ENCODE peak calls at places on chromosomes 7 and 10, in five cellular contexts. One of them, this sample, is unnamed.

GRCh38 chr10:58399410-58399809 is 14.2 kb downstream of the TFAM start:
- DNase-seq in hypothalamus: no peak
- DNase-seq in iPS DF 6.9: no peak
- DNase-seq in DMS153: no peak
- DNase-seq in stimulated activated CD4-positive, alpha-beta T cell treated with anti-CD3 and anti-CD28 coated beads, Interleukin-2, amount 100 ng/mL, for 48 hours: no peak
- DNase-seq in this sample: no peak

GRCh38 chr7:13050703-13051102 is 363.3 kb downstream of the ARL4A start:
- DNase-seq in hypothalamus: no peak
- DNase-seq in iPS DF 6.9: no peak
- DNase-seq in DMS153: no peak
- DNase-seq in stimulated activated CD4-positive, alpha-beta T cell treated with anti-CD3 and anti-CD28 coated beads, Interleukin-2, amount 100 ng/mL, for 48 hours: no peak
- DNase-seq in this sample: no peak

GRCh38 chr7:32298403-32299132 is 191.6 kb downstream of the LSM5 start:
- DNase-seq in hypothalamus: no peak
- DNase-seq in iPS DF 6.9: no peak
- DNase-seq in DMS153: no peak
- DNase-seq in stimulated activated CD4-positive, alpha-beta T cell treated with anti-CD3 and anti-CD28 coated beads, Interleukin-2, amount 100 ng/mL, for 48 hours: no peak
- DNase-seq in this sample: peak

GRCh38 chr10:99996934-99997648 is 12.7 kb downstream of the DNMBP start:
- DNase-seq in hypothalamus: no peak
- DNase-seq in iPS DF 6.9: no peak
- DNase-seq in DMS153: no peak
- DNase-seq in stimulated activated CD4-positive, alpha-beta T cell treated with anti-CD3 and anti-CD28 coated beads, Interleukin-2, amount 100 ng/mL, for 48 hours: no peak
- DNase-seq in this sample: no peak

GRCh38 chr7:30285067-30285530 is 702 bp downstream of the ZNRF2 start:
- DNase-seq in hypothalamus: no peak
- DNase-seq in iPS DF 6.9: no peak
- DNase-seq in DMS153: no peak
- DNase-seq in stimulated activated CD4-positive, alpha-beta T cell treated with anti-CD3 and anti-CD28 coated beads, Interleukin-2, amount 100 ng/mL, for 48 hours: no peak
- DNase-seq in this sample: no peak

GRCh38 chr7:27080844-27081423 is 14.9 kb downstream of the HOXA1 start:
- DNase-seq in hypothalamus: no peak
- DNase-seq in iPS DF 6.9: no peak
- DNase-seq in DMS153: no peak
- DNase-seq in stimulated activated CD4-positive, alpha-beta T cell treated with anti-CD3 and anti-CD28 coated beads, Interleukin-2, amount 100 ng/mL, for 48 hours: no peak
- DNase-seq in this sample: no peak

GRCh38 chr10:70617798-70618568 is 15.4 kb upstream of the PRF1 start:
- DNase-seq in hypothalamus: no peak
- DNase-seq in iPS DF 6.9: no peak
- DNase-seq in DMS153: no peak
- DNase-seq in stimulated activated CD4-positive, alpha-beta T cell treated with anti-CD3 and anti-CD28 coated beads, Interleukin-2, amount 100 ng/mL, for 48 hours: no peak
- DNase-seq in this sample: no peak

GRCh38 chr7:34453150-34453549 is 204.9 kb upstream of the NPSR1 start:
- DNase-seq in hypothalamus: no peak
- DNase-seq in iPS DF 6.9: no peak
- DNase-seq in DMS153: no peak
- DNase-seq in stimulated activated CD4-positive, alpha-beta T cell treated with anti-CD3 and anti-CD28 coated beads, Interleukin-2, amount 100 ng/mL, for 48 hours: no peak
- DNase-seq in this sample: no peak

GRCh38 chr7:44059219-44060090 is 5.9 kb downstream of the PGAM2 start:
- DNase-seq in hypothalamus: no peak
- DNase-seq in iPS DF 6.9: no peak
- DNase-seq in DMS153: no peak
- DNase-seq in stimulated activated CD4-positive, alpha-beta T cell treated with anti-CD3 and anti-CD28 coated beads, Interleukin-2, amount 100 ng/mL, for 48 hours: no peak
- DNase-seq in this sample: no peak

GRCh38 chr10:99375444-99375843 is 46.3 kb downstream of the CNNM1 start:
- DNase-seq in hypothalamus: no peak
- DNase-seq in iPS DF 6.9: no peak
- DNase-seq in DMS153: no peak
- DNase-seq in stimulated activated CD4-positive, alpha-beta T cell treated with anti-CD3 and anti-CD28 coated beads, Interleukin-2, amount 100 ng/mL, for 48 hours: no peak
- DNase-seq in this sample: no peak

GRCh38 chr10:127563718-127564553 is 14.8 kb downstream of the NPS start:
- DNase-seq in hypothalamus: no peak
- DNase-seq in iPS DF 6.9: no peak
- DNase-seq in DMS153: no peak
- DNase-seq in stimulated activated CD4-positive, alpha-beta T cell treated with anti-CD3 and anti-CD28 coated beads, Interleukin-2, amount 100 ng/mL, for 48 hours: peak
- DNase-seq in this sample: peak

GRCh38 chr10:98354491-98354890 is 60.5 kb downstream of the PYROXD2 start:
- DNase-seq in hypothalamus: no peak
- DNase-seq in iPS DF 6.9: no peak
- DNase-seq in DMS153: no peak
- DNase-seq in stimulated activated CD4-positive, alpha-beta T cell treated with anti-CD3 and anti-CD28 coated beads, Interleukin-2, amount 100 ng/mL, for 48 hours: no peak
- DNase-seq in this sample: no peak

GRCh38 chr7:79436378-79436777 is 17.1 kb downstream of the MAGI2 start:
- DNase-seq in hypothalamus: no peak
- DNase-seq in iPS DF 6.9: no peak
- DNase-seq in DMS153: no peak
- DNase-seq in stimulated activated CD4-positive, alpha-beta T cell treated with anti-CD3 and anti-CD28 coated beads, Interleukin-2, amount 100 ng/mL, for 48 hours: no peak
- DNase-seq in this sample: no peak

GRCh38 chr10:34018129-34018528 is 683.7 kb upstream of the NRP1 start:
- DNase-seq in hypothalamus: no peak
- DNase-seq in iPS DF 6.9: no peak
- DNase-seq in DMS153: no peak
- DNase-seq in stimulated activated CD4-positive, alpha-beta T cell treated with anti-CD3 and anti-CD28 coated beads, Interleukin-2, amount 100 ng/mL, for 48 hours: no peak
- DNase-seq in this sample: no peak

GRCh38 chr7:43761919-43762318 is 3.4 kb downstream of the BLVRA start:
- DNase-seq in hypothalamus: no peak
- DNase-seq in iPS DF 6.9: no peak
- DNase-seq in DMS153: no peak
- DNase-seq in stimulated activated CD4-positive, alpha-beta T cell treated with anti-CD3 and anti-CD28 coated beads, Interleukin-2, amount 100 ng/mL, for 48 hours: no peak
- DNase-seq in this sample: no peak

GRCh38 chr10:110137142-110137545 is 70.3 kb upstream of the MXI1 start:
- DNase-seq in hypothalamus: no peak
- DNase-seq in iPS DF 6.9: peak
- DNase-seq in DMS153: peak
- DNase-seq in stimulated activated CD4-positive, alpha-beta T cell treated with anti-CD3 and anti-CD28 coated beads, Interleukin-2, amount 100 ng/mL, for 48 hours: no peak
- DNase-seq in this sample: peak

GRCh38 chr10:133335238-133336122 is 1.2 kb downstream of the CALY start:
- DNase-seq in hypothalamus: peak
- DNase-seq in iPS DF 6.9: no peak
- DNase-seq in DMS153: no peak
- DNase-seq in stimulated activated CD4-positive, alpha-beta T cell treated with anti-CD3 and anti-CD28 coated beads, Interleukin-2, amount 100 ng/mL, for 48 hours: peak
- DNase-seq in this sample: peak

This sample was measured in HEK293T.